ENCODE peak calls at places on chromosomes 7 and 10, in four cellular contexts. V is OCI-LY7, I is fibroblast of pulmonary artery, L is stomach. Z is an unnamed sample.

GRCh38 chr7:79142706-79143105 is 310.8 kb downstream of the MAGI2 start:
- DNase-seq in V (no peak), I (no peak), L (no peak), Z (no peak)

GRCh38 chr10:17216217-17216900 is 11.7 kb upstream of the VIM start:
- DNase-seq in V (no peak), I (peak; percentile 99), L (no peak), Z (peak; percentile 87)

GRCh38 chr10:94429049-94429707 is 26.8 kb downstream of the TBC1D12 start:
- DNase-seq in V (no peak), I (peak; percentile 17), L (no peak), Z (no peak)

GRCh38 chr7:24834150-24834798 is 77.0 kb upstream of the GSDME start:
- DNase-seq in V (no peak), I (no peak), L (no peak), Z (no peak)

GRCh38 chr10:47165711-47166404 is 134.1 kb upstream of the GDF10 start:
- DNase-seq in V (no peak), I (peak; percentile 92), L (no peak), Z (peak; percentile 67)

GRCh38 chr7:46352335-46352954 is 431.4 kb upstream of the IGFBP3 start:
- DNase-seq in V (peak; percentile 25), I (peak; percentile 85), L (no peak), Z (peak; percentile 71)

GRCh38 chr7:87354749-87355148 is 9.3 kb downstream of the CROT start:
- DNase-seq in V (peak; percentile 69), I (peak; percentile 18), L (no peak), Z (peak; percentile 45)

GRCh38 chr10:62959553-62959952 is 143.4 kb upstream of the EGR2 start:
- DNase-seq in V (no peak), I (peak; percentile 26), L (no peak), Z (no peak)

GRCh38 chr10:10804998-10805737 is 212.5 kb upstream of the CELF2 start:
- DNase-seq in V (no peak), I (peak; percentile 73), L (no peak), Z (peak; percentile 55)

DNA sequence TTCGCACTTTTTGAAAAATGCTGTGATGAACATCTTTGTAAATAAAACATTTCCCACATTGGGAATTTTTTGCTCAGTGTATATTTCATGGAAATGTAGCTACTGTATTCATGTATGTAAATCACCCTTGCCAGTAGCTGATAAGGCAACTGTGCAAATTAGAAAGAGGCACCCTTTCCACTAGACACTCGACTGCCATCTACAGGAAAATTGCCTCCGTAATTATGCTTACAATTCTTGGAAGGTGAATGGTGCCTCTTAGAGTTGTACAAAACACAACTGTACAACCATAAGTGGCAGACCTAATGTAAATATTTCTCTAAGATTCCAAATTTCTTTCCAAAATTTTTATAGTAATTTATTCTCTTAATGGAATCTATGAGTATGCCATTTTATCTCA is 491.7 kb downstream of the CCSER2 start:
- DNase-seq in V (peak; percentile 8), I (no peak), L (no peak), Z (peak; percentile 51)
- TF ChIP-seq CTCF in V (peak; percentile 63), I (no peak), L (no peak), Z (peak; percentile 19)

DNA sequence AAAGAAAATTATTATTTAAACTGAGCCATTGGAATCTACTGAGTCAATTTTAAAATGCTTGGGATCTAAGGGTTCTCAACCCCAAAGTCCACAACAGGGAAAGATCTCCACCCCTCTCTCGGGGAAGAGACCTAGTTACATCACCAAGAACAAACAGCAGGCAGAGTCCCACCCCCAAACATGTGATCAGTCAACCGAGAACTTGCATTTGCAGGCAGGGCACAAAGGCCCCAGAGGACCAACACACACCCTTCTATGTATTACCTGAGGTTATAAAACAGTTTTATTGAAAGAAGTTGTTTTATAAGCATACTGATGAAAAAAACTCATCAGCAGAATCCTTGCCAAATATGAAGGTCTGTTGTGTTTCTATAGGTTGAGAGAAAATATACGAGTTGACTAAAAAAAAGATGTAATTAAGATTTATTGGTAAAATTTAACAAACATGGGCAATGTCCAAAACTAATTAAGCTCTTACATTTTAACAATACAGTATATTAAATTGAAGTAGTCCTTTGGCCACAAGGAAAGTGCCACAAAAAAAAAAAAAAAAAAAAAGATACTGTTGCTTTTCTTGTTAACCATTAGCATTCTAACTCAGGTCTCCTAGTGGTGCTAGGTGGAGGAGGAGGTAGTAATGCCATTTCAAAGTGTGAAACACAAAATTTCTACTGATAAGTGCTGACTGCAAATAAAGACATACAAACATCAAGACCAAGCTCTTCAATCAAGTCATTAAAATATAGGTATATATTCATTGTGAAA is 975 bp upstream of the USP54 start:
- DNase-seq in V (peak; percentile 69), I (peak; percentile 64), L (peak; percentile 62), Z (peak; percentile 67)
- TF ChIP-seq CTCF in V (no peak), I (no peak), L (no peak), Z (no peak)

GRCh38 chr10:89952314-89952713 is 250.9 kb downstream of the KIF20B start:
- DNase-seq in V (no peak), I (no peak), L (no peak), Z (no peak)

GRCh38 chr10:89959433-89960110 is 258.2 kb downstream of the KIF20B start:
- DNase-seq in V (no peak), I (no peak), L (no peak), Z (no peak)

DNA sequence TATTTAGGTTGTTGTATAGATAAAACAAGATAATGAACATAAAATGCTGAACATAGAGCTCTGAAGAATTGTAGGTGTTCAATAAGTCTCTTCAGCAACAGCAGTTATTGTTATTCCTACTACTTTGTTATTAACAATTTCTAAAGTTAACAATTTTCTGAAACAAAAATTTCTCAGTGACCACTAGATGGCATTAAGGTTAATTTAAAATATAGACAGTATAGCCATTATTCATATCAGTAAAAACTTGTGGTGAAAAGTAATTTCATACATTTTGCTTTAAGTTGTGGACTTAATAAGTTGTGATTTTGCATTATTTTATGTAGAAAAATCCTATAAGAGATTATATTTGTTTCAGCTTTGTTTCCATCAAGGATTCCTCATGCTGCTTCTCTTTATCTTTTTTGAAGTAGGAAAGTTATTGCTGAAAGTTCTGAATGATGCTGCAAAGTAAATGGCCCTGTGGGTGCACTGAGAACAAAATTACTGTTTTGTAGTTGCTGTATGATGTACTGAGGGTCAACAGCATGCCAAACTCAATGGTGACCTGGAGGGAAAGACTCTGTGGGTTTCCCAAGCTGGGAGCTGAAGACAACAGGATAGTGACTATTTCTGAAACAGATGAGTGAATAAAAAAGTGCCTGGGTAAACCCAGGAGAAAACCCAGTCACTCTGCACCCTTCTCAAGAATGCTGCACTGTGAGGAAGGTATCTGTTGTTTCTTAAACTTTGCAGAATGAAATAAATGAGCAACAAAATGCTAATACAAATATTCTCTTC is 253.6 kb downstream of the KIF20B start:
- DNase-seq in V (peak; percentile 10), I (peak; percentile 21), L (no peak), Z (peak; percentile 13)
- TF ChIP-seq CTCF in V (peak; percentile 87), I (peak; percentile 35), L (no peak), Z (peak; percentile 44)

GRCh38 chr7:7017707-7018265 is 164.6 kb upstream of the C1GALT1 start:
- DNase-seq in V (no peak), I (no peak), L (no peak), Z (no peak)
- TF ChIP-seq CTCF in V (no peak), I (no peak), L (no peak), Z (no peak)

Z was measured in MCF 10A.